ENCODE peak calls at places on chromosomes 1 and 21, in six cellular contexts. S is GM03348; M is NCI-H345; U is T follicular helper cell; O is activated T-helper 9 cell treated with anti-CD3 and anti-CD28 coated beads, Interleukin-2, amount 50 U/mL, for 16 hours; Y is hepatocyte. L is an unnamed sample.

GRCh38 chr1:200550367-200550766 is 70.2 kb downstream of the KIF14 start:
- DNase-seq in S (no peak), M (no peak), U (no peak), O (no peak), Y (no peak), L (peak; percentile 50)

GRCh38 chr21:36695671-36696389 is 3.1 kb upstream of the SIM2 start:
- DNase-seq in S (peak; percentile 29), M (no peak), U (no peak), O (no peak), Y (no peak), L (no peak)

GRCh38 chr21:20729376-20729775 is 268.8 kb upstream of the NCAM2 start:
- DNase-seq in S (no peak), M (no peak), U (no peak), O (no peak), Y (no peak), L (no peak)

GRCh38 chr1:30707412-30708360 is 15.7 kb downstream of the MATN1 start:
- DNase-seq in S (peak; percentile 87), M (peak; percentile 89), U (peak; percentile 38), O (peak; percentile 41), Y (peak; percentile 89), L (peak; percentile 82)

GRCh38 chr1:243244420-243244819 is 10.7 kb downstream of the CEP170 start:
- DNase-seq in S (no peak), M (no peak), U (no peak), O (no peak), Y (no peak), L (no peak)

GRCh38 chr1:62727656-62728396 is 39.6 kb upstream of the DOCK7 start:
- DNase-seq in S (no peak), M (no peak), U (no peak), O (no peak), Y (no peak), L (peak; percentile 60)

GRCh38 chr1:215606564-215607168 is 39.6 kb downstream of the KCTD3 start:
- DNase-seq in S (peak; percentile 25), M (peak; percentile 1), U (no peak), O (no peak), Y (peak; percentile 25), L (peak; percentile 74)

GRCh38 chr1:147771216-147772125 is 11.1 kb upstream of the GJA5 start:
- DNase-seq in S (peak; percentile 47), M (no peak), U (no peak), O (no peak), Y (no peak), L (peak; percentile 77)

GRCh38 chr1:12528021-12528852 is 89.8 kb downstream of the DHRS3 start:
- DNase-seq in S (peak; percentile 67), M (no peak), U (no peak), O (no peak), Y (peak; percentile 84), L (peak; percentile 72)

GRCh38 chr1:181179980-181180964 is 91.8 kb downstream of the IER5 start:
- DNase-seq in S (peak; percentile 72), M (peak; percentile 92), U (peak; percentile 12), O (no peak), Y (peak; percentile 70), L (peak; percentile 87)

GRCh38 chr1:150609726-150610125 is 19.7 kb downstream of the ENSA start:
- DNase-seq in S (peak; percentile 16), M (no peak), U (no peak), O (no peak), Y (no peak), L (peak; percentile 23)

GRCh38 chr1:38242506-38242905 is 195.9 kb upstream of the POU3F1 start:
- DNase-seq in S (no peak), M (no peak), U (no peak), O (no peak), Y (no peak), L (no peak)

GRCh38 chr1:205615789-205616188 is 16.0 kb downstream of the ELK4 start:
- DNase-seq in S (no peak), M (no peak), U (no peak), O (no peak), Y (no peak), L (no peak)